ENCODE peak calls at places on chromosomes 3 and 15, in nine cellular contexts. One of them, this sample, is unnamed.
A peak's percentile ranks its signal among the peaks of the same experiment; 100 is the strongest.

GRCh38 chr3:10706156-10707088 is 109.6 kb upstream of the SLC6A11 start:
- DNase-seq in K562: no peak
- DNase-seq in GM12878: no peak
- DNase-seq in IMR-90: no peak
- DNase-seq in ovary: no peak
- DNase-seq in breast epithelium: no peak
- DNase-seq in psoas muscle: no peak
- DNase-seq in coronary artery: no peak
- DNase-seq in astrocyte of the spinal cord: no peak
- DNase-seq in this sample: no peak

GRCh38 chr15:38207591-38207990 is 45.0 kb upstream of the SPRED1 start:
- DNase-seq in psoas muscle: no peak
- DNase-seq in astrocyte of the spinal cord: no peak
- DNase-seq in IMR-90: no peak
- DNase-seq in breast epithelium: no peak
- DNase-seq in coronary artery: no peak
- DNase-seq in K562: no peak
- DNase-seq in GM12878: no peak
- DNase-seq in ovary: no peak
- DNase-seq in this sample: no peak

GRCh38 chr3:125482406-125482805 is 37.6 kb downstream of the SNX4 start:
- DNase-seq in GM12878: no peak
- DNase-seq in IMR-90: no peak
- DNase-seq in K562: no peak
- DNase-seq in coronary artery: no peak
- DNase-seq in breast epithelium: no peak
- DNase-seq in psoas muscle: no peak
- DNase-seq in astrocyte of the spinal cord: no peak
- DNase-seq in ovary: no peak
- DNase-seq in this sample: no peak

GRCh38 chr3:169545606-169546005 is 117.9 kb downstream of the MECOM start:
- DNase-seq in ovary: no peak
- DNase-seq in coronary artery: no peak
- DNase-seq in IMR-90: no peak
- DNase-seq in psoas muscle: no peak
- DNase-seq in breast epithelium: no peak
- DNase-seq in K562: no peak
- DNase-seq in astrocyte of the spinal cord: no peak
- DNase-seq in GM12878: no peak
- DNase-seq in this sample: no peak

GRCh38 chr3:172559029-172559428 is 35.8 kb upstream of the TNFSF10 start:
- DNase-seq in coronary artery: no peak
- DNase-seq in GM12878: no peak
- DNase-seq in K562: no peak
- DNase-seq in breast epithelium: no peak
- DNase-seq in IMR-90: no peak
- DNase-seq in psoas muscle: no peak
- DNase-seq in ovary: no peak
- DNase-seq in astrocyte of the spinal cord: no peak
- DNase-seq in this sample: no peak

GRCh38 chr15:95931619-95932018 is 398.9 kb upstream of the NR2F2 start:
- DNase-seq in GM12878: no peak
- DNase-seq in IMR-90: no peak
- DNase-seq in astrocyte of the spinal cord: no peak
- DNase-seq in ovary: no peak
- DNase-seq in breast epithelium: no peak
- DNase-seq in psoas muscle: no peak
- DNase-seq in coronary artery: no peak
- DNase-seq in K562: no peak
- DNase-seq in this sample: no peak

GRCh38 chr3:194255252-194256039 is 95.7 kb downstream of the CPN2 start:
- DNase-seq in GM12878: peak; percentile 11
- DNase-seq in ovary: no peak
- DNase-seq in astrocyte of the spinal cord: no peak
- DNase-seq in IMR-90: no peak
- DNase-seq in coronary artery: no peak
- DNase-seq in breast epithelium: peak; percentile 53
- DNase-seq in psoas muscle: peak; percentile 62
- DNase-seq in K562: peak; percentile 94
- DNase-seq in this sample: peak; percentile 61

GRCh38 chr3:188643736-188644135 is 489.8 kb downstream of the LPP start:
- DNase-seq in breast epithelium: no peak
- DNase-seq in psoas muscle: no peak
- DNase-seq in K562: no peak
- DNase-seq in GM12878: no peak
- DNase-seq in astrocyte of the spinal cord: no peak
- DNase-seq in coronary artery: no peak
- DNase-seq in IMR-90: no peak
- DNase-seq in ovary: no peak
- DNase-seq in this sample: no peak

GRCh38 chr3:11377726-11378125 is 105.5 kb downstream of the ATG7 start:
- DNase-seq in coronary artery: no peak
- DNase-seq in psoas muscle: no peak
- DNase-seq in astrocyte of the spinal cord: no peak
- DNase-seq in GM12878: no peak
- DNase-seq in IMR-90: no peak
- DNase-seq in K562: no peak
- DNase-seq in ovary: no peak
- DNase-seq in breast epithelium: no peak
- DNase-seq in this sample: no peak

GRCh38 chr3:142963266-142964149 is at the start of gene PAQR9:
- DNase-seq in ovary: peak; percentile 38
- DNase-seq in IMR-90: no peak
- DNase-seq in K562: peak; percentile 78
- DNase-seq in astrocyte of the spinal cord: no peak
- DNase-seq in psoas muscle: peak; percentile 35
- DNase-seq in breast epithelium: no peak
- DNase-seq in coronary artery: no peak
- DNase-seq in GM12878: no peak
- DNase-seq in this sample: no peak

GRCh38 chr3:10495003-10495402 is 10.4 kb downstream of the ATP2B2 start:
- DNase-seq in ovary: no peak
- DNase-seq in IMR-90: peak; percentile 18
- DNase-seq in K562: peak; percentile 74
- DNase-seq in psoas muscle: peak; percentile 49
- DNase-seq in breast epithelium: peak; percentile 72
- DNase-seq in coronary artery: no peak
- DNase-seq in GM12878: no peak
- DNase-seq in astrocyte of the spinal cord: peak; percentile 36
- DNase-seq in this sample: peak; percentile 39

GRCh38 chr3:150384517-150385212 is 23.4 kb upstream of the TSC22D2 start:
- DNase-seq in coronary artery: no peak
- DNase-seq in K562: peak; percentile 70
- DNase-seq in astrocyte of the spinal cord: peak; percentile 36
- DNase-seq in GM12878: peak; percentile 97
- DNase-seq in breast epithelium: no peak
- DNase-seq in psoas muscle: peak; percentile 17
- DNase-seq in ovary: no peak
- DNase-seq in IMR-90: peak; percentile 12
- DNase-seq in this sample: peak; percentile 26
- TF ChIP-seq CTCF in coronary artery: no peak
- TF ChIP-seq CTCF in K562: peak; percentile 50
- TF ChIP-seq CTCF in astrocyte of the spinal cord: peak; percentile 32
- TF ChIP-seq CTCF in GM12878: peak; percentile 60
- TF ChIP-seq CTCF in breast epithelium: no peak
- TF ChIP-seq CTCF in psoas muscle: no peak
- TF ChIP-seq CTCF in ovary: no peak
- TF ChIP-seq CTCF in IMR-90: no peak
- TF ChIP-seq CTCF in this sample: peak; percentile 14

DNA sequence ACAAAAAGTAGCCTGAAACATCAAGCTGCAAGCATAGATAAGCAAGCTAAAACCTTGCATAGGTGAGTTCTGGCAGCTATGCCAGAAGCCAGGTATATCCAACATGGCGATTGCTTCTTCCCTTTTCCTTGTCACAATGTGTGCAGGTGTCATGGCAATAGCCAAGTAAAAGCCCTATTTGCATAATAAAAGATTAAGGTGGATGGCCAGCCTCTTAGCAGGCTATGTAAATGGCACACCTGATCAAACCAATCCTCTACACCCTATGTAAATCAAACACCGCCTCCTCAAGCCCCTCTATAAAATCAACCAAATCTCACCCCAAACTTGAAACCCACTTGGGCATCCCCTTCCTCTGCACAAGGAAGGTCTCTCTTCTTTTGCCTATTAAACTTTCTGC is 366.8 kb downstream of the VGLL3 start:
- DNase-seq in GM12878: no peak
- DNase-seq in astrocyte of the spinal cord: no peak
- DNase-seq in ovary: no peak
- DNase-seq in K562: no peak
- DNase-seq in coronary artery: no peak
- DNase-seq in psoas muscle: no peak
- DNase-seq in breast epithelium: no peak
- DNase-seq in IMR-90: no peak
- DNase-seq in this sample: no peak
- H3K4me3 ChIP-seq in GM12878: no peak overlapping the region
- H3K4me3 ChIP-seq in astrocyte of the spinal cord: no peak overlapping the region
- H3K4me3 ChIP-seq in ovary: no peak overlapping the region
- H3K4me3 ChIP-seq in K562: no peak overlapping the region
- H3K4me3 ChIP-seq in coronary artery: no peak overlapping the region
- H3K4me3 ChIP-seq in psoas muscle: no peak overlapping the region
- H3K4me3 ChIP-seq in breast epithelium: no peak overlapping the region
- H3K4me3 ChIP-seq in IMR-90: no peak overlapping the region
- H3K4me3 ChIP-seq in this sample: no peak overlapping the region

GRCh38 chr15:78264304-78265136 is at the start of gene DNAJA4:
- DNase-seq in psoas muscle: peak; percentile 76
- DNase-seq in breast epithelium: peak; percentile 64
- DNase-seq in astrocyte of the spinal cord: peak; percentile 8
- DNase-seq in ovary: peak; percentile 78
- DNase-seq in IMR-90: no peak
- DNase-seq in K562: no peak
- DNase-seq in GM12878: no peak
- DNase-seq in coronary artery: no peak
- DNase-seq in this sample: peak; percentile 32
- TF ChIP-seq CTCF in psoas muscle: no peak
- TF ChIP-seq CTCF in breast epithelium: no peak
- TF ChIP-seq CTCF in astrocyte of the spinal cord: peak; percentile 16
- TF ChIP-seq CTCF in ovary: no peak
- TF ChIP-seq CTCF in IMR-90: no peak
- TF ChIP-seq CTCF in K562: no peak
- TF ChIP-seq CTCF in GM12878: no peak
- TF ChIP-seq CTCF in coronary artery: no peak
- TF ChIP-seq CTCF in this sample: no peak

GRCh38 chr15:41893422-41894250 is at the start of gene SPTBN5:
- DNase-seq in astrocyte of the spinal cord: no peak
- DNase-seq in GM12878: no peak
- DNase-seq in IMR-90: no peak
- DNase-seq in ovary: no peak
- DNase-seq in breast epithelium: no peak
- DNase-seq in psoas muscle: no peak
- DNase-seq in K562: peak; percentile 43
- DNase-seq in coronary artery: no peak
- DNase-seq in this sample: no peak

GRCh38 chr15:41892621-41893421 is 1.0 kb downstream of the SPTBN5 start:
- DNase-seq in IMR-90: no peak
- DNase-seq in psoas muscle: peak; percentile 55
- DNase-seq in ovary: no peak
- DNase-seq in breast epithelium: peak; percentile 87
- DNase-seq in astrocyte of the spinal cord: no peak
- DNase-seq in GM12878: no peak
- DNase-seq in K562: no peak
- DNase-seq in coronary artery: no peak
- DNase-seq in this sample: peak; percentile 17

GRCh38 chr15:41895491-41895890 is 1.6 kb upstream of the SPTBN5 start:
- DNase-seq in GM12878: no peak
- DNase-seq in ovary: no peak
- DNase-seq in breast epithelium: no peak
- DNase-seq in K562: no peak
- DNase-seq in coronary artery: no peak
- DNase-seq in psoas muscle: no peak
- DNase-seq in IMR-90: no peak
- DNase-seq in astrocyte of the spinal cord: no peak
- DNase-seq in this sample: no peak

GRCh38 chr15:41894791-41895463 is 1.1 kb upstream of the SPTBN5 start:
- DNase-seq in psoas muscle: peak; percentile 78
- DNase-seq in ovary: peak; percentile 80
- DNase-seq in breast epithelium: peak; percentile 66
- DNase-seq in IMR-90: peak; percentile 78
- DNase-seq in astrocyte of the spinal cord: peak; percentile 75
- DNase-seq in coronary artery: peak; percentile 87
- DNase-seq in K562: peak; percentile 71
- DNase-seq in GM12878: peak; percentile 54
- DNase-seq in this sample: peak; percentile 76

DNA sequence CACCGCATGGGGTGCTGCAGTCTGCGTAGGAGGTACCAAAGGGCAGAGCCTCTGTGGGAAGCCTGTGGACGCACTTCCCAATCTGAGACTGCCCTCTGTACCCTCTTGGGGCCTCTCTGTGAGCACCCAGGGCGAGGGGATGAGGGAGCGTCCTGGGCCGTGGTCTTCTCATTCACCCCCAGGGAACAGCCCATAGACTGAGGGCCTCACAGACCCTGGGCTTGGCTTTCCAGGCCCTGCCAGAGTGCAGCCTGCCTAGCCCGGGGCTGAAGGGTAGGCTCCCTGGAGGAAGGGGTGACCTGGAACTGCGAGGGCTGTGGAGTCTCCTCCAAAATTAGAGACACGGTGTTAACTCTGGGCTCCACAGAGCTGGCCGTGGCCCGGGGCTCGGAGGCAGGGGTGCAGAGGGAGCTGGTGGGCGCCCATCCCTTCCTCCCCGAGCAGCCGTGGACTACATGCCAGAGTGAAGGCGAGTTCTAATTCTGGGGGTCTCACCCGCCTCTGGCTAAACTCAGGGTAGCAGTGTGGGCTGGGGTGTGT is 468 bp upstream of the SPTBN5 start:
- DNase-seq in IMR-90: no peak
- DNase-seq in GM12878: no peak
- DNase-seq in ovary: no peak
- DNase-seq in K562: no peak
- DNase-seq in breast epithelium: no peak
- DNase-seq in coronary artery: no peak
- DNase-seq in psoas muscle: no peak
- DNase-seq in astrocyte of the spinal cord: no peak
- DNase-seq in this sample: no peak
- H3K4me3 ChIP-seq in IMR-90: no peak overlapping the region
- H3K4me3 ChIP-seq in GM12878: no peak overlapping the region
- H3K4me3 ChIP-seq in ovary: no peak overlapping the region
- H3K4me3 ChIP-seq in K562: no peak overlapping the region
- H3K4me3 ChIP-seq in breast epithelium: peak overlapping the region; percentile 37
- H3K4me3 ChIP-seq in coronary artery: peak overlapping the region; percentile 59
- H3K4me3 ChIP-seq in psoas muscle: no peak overlapping the region
- H3K4me3 ChIP-seq in astrocyte of the spinal cord: no peak overlapping the region
- H3K4me3 ChIP-seq in this sample: peak overlapping the region; percentile 10

DNA sequence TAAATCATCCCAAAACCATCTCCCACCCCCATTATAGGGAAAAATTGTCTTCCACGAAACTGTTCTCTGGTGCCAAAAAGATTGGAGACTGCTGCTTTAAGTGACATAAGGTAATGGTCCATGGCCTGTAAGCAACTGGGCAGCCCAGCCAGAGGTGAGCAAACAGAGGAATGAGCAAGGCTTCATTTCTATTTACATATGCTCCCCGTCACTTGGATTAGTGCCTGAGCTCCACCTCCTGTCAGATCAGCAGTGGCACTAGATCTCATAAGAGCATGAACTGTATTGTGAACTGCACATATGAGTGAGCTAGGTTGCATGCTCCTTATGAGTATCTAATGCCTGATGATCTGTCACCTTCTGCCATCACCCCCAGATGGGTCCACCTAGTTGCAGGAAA is 1159.8 kb upstream of the ALCAM start:
- DNase-seq in psoas muscle: no peak
- DNase-seq in IMR-90: no peak
- DNase-seq in GM12878: no peak
- DNase-seq in ovary: no peak
- DNase-seq in astrocyte of the spinal cord: no peak
- DNase-seq in coronary artery: no peak
- DNase-seq in K562: no peak
- DNase-seq in breast epithelium: no peak
- DNase-seq in this sample: no peak
- TF ChIP-seq CTCF in psoas muscle: no peak
- TF ChIP-seq CTCF in IMR-90: no peak
- TF ChIP-seq CTCF in GM12878: no peak
- TF ChIP-seq CTCF in ovary: no peak
- TF ChIP-seq CTCF in astrocyte of the spinal cord: no peak
- TF ChIP-seq CTCF in coronary artery: no peak
- TF ChIP-seq CTCF in K562: no peak
- TF ChIP-seq CTCF in breast epithelium: no peak
- TF ChIP-seq CTCF in this sample: no peak

This sample was measured in cardiac fibroblast.